ENCODE peak calls at places on chromosome 10, in eight cellular contexts. N is PC-3, J is WTC11, R is fibroblast of mammary gland, Z is fibroblast of the aortic adventitia, A is IMR-90, Y is upper lobe of right lung, B is endothelial cell of umbilical vein. O is an unnamed sample.

GRCh38 chr10:24811906-24812305 is 88.2 kb upstream of the ARHGAP21 start:
- DNase-seq in N (no peak), J (no peak), R (no peak), Z (no peak), A (no peak), Y (no peak), B (peak), O (no peak)

GRCh38 chr10:103451091-103451801 is 924 bp downstream of the CALHM2 start:
- DNase-seq in N (peak), J (no peak), R (peak), Z (peak), A (no peak), Y (peak), B (peak), O (peak)

GRCh38 chr10:116183733-116184447 is 89.1 kb downstream of the GFRA1 start:
- DNase-seq in N (no peak), J (peak), R (peak), Z (no peak), A (peak), Y (no peak), B (no peak), O (peak)

GRCh38 chr10:72889391-72889831 is 4.1 kb upstream of the OIT3 start:
- DNase-seq in N (peak), J (no peak), R (peak), Z (peak), A (peak), Y (no peak), B (peak), O (no peak)

GRCh38 chr10:46544989-46545791 is 11.3 kb downstream of the GPRIN2 start:
- DNase-seq in N (peak), J (peak), R (no peak), Z (peak), A (no peak), Y (peak), B (no peak), O (peak)

GRCh38 chr10:13450078-13450477 is 78.7 kb downstream of the BEND7 start:
- DNase-seq in N (peak), J (no peak), R (peak), Z (peak), A (peak), Y (no peak), B (no peak), O (peak)

GRCh38 chr10:69974551-69975155 is 78.0 kb upstream of the MACROH2A2 start:
- DNase-seq in N (no peak), J (no peak), R (peak), Z (peak), A (peak), Y (no peak), B (no peak), O (peak)

GRCh38 chr10:123459371-123460224 is 206.6 kb upstream of the GPR26 start:
- DNase-seq in N (no peak), J (no peak), R (no peak), Z (no peak), A (no peak), Y (no peak), B (no peak), O (no peak)

GRCh38 chr10:15742831-15743230 is 23.1 kb upstream of the ITGA8 start:
- DNase-seq in N (peak), J (no peak), R (peak), Z (no peak), A (no peak), Y (no peak), B (no peak), O (no peak)

GRCh38 chr10:15333909-15334649 is 37.0 kb downstream of the FAM171A1 start:
- DNase-seq in N (no peak), J (no peak), R (no peak), Z (no peak), A (peak), Y (no peak), B (no peak), O (no peak)

GRCh38 chr10:33087142-33087541 is 129.1 kb upstream of the ITGB1 start:
- DNase-seq in N (no peak), J (no peak), R (no peak), Z (no peak), A (no peak), Y (no peak), B (no peak), O (no peak)

GRCh38 chr10:59655309-59655708 is 54.3 kb downstream of the SLC16A9 start:
- DNase-seq in N (peak), J (no peak), R (peak), Z (peak), A (no peak), Y (no peak), B (peak), O (no peak)

GRCh38 chr10:132198068-132198370 is 11.3 kb downstream of the DPYSL4 start:
- DNase-seq in N (no peak), J (no peak), R (no peak), Z (no peak), A (no peak), Y (no peak), B (no peak), O (no peak)

GRCh38 chr10:98589691-98590090 is 143.0 kb upstream of the HPS1 start:
- DNase-seq in N (no peak), J (no peak), R (peak), Z (no peak), A (no peak), Y (no peak), B (no peak), O (peak)

GRCh38 chr10:116960066-116960465 is 44.9 kb downstream of the SHTN1 start:
- DNase-seq in N (no peak), J (no peak), R (peak), Z (no peak), A (peak), Y (no peak), B (no peak), O (no peak)

GRCh38 chr10:132538031-132538789 is 623 bp downstream of the INPP5A start:
- DNase-seq in N (no peak), J (peak), R (no peak), Z (no peak), A (no peak), Y (peak), B (peak), O (no peak)

GRCh38 chr10:60433684-60434083 is 44.0 kb upstream of the ANK3 start:
- DNase-seq in N (peak), J (no peak), R (peak), Z (peak), A (peak), Y (no peak), B (peak), O (peak)

GRCh38 chr10:72525277-72525676 is 100.6 kb downstream of the MICU1 start:
- DNase-seq in N (peak), J (no peak), R (peak), Z (peak), A (peak), Y (no peak), B (no peak), O (peak)

GRCh38 chr10:26653004-26653403 is 44.5 kb upstream of the PDSS1 start:
- DNase-seq in N (no peak), J (no peak), R (no peak), Z (no peak), A (no peak), Y (no peak), B (no peak), O (no peak)

GRCh38 chr10:26642896-26643653 is 54.4 kb upstream of the PDSS1 start:
- DNase-seq in N (no peak), J (peak), R (no peak), Z (no peak), A (no peak), Y (no peak), B (no peak), O (no peak)

GRCh38 chr10:26650406-26650805 is 47.1 kb upstream of the PDSS1 start:
- DNase-seq in N (no peak), J (no peak), R (no peak), Z (no peak), A (no peak), Y (no peak), B (no peak), O (no peak)

DNA sequence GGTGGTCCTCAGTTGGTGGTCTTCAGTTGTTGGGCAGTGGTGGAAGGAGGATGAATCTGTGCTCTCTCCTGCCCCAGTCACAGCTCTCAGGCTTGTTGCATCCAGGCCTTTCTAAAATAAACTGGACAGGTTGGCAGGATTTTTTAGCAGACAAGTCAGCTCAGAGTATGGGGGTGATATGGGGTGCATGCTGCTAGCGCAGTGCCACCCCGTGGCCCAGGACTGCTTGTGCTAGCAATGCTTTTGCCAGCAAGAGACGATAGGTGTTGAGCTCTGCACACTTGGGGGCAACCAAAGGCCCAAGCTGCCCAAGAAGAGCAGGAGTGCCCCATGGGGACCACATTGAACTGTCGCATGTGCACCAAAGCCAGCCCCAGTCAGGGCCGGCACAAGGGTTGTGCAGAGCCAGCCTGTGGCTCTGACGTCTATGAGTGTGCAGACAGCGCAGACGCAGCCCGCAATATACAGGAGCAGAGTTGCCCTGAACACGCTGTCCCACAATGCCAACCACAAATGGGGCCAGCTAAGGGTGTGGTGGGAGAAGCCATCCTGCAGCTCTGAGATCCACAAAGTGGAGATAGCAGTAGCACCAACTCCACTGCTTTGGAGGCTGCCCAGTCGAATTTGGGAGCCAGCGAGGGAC is 49.8 kb upstream of the PDSS1 start:
- DNase-seq in N (no peak), J (no peak), R (no peak), Z (no peak), A (no peak), Y (no peak), B (no peak), O (no peak)
- TF ChIP-seq CTCF in N (no peak), J (no peak), R (no peak), Z (no peak), A (no peak), Y (no peak), B (no peak), O (peak)

GRCh38 chr10:35928017-35928619 is 286.0 kb upstream of the FZD8 start:
- DNase-seq in N (no peak), J (no peak), R (no peak), Z (no peak), A (no peak), Y (no peak), B (no peak), O (no peak)

GRCh38 chr10:35928760-35929159 is 286.7 kb upstream of the FZD8 start:
- DNase-seq in N (no peak), J (no peak), R (no peak), Z (no peak), A (no peak), Y (no peak), B (no peak), O (no peak)

GRCh38 chr10:35924726-35925125 is 282.6 kb upstream of the FZD8 start:
- DNase-seq in N (no peak), J (no peak), R (no peak), Z (no peak), A (no peak), Y (no peak), B (no peak), O (no peak)

GRCh38 chr10:35921866-35922265 is 279.8 kb upstream of the FZD8 start:
- DNase-seq in N (no peak), J (no peak), R (no peak), Z (no peak), A (no peak), Y (no peak), B (no peak), O (no peak)

DNA sequence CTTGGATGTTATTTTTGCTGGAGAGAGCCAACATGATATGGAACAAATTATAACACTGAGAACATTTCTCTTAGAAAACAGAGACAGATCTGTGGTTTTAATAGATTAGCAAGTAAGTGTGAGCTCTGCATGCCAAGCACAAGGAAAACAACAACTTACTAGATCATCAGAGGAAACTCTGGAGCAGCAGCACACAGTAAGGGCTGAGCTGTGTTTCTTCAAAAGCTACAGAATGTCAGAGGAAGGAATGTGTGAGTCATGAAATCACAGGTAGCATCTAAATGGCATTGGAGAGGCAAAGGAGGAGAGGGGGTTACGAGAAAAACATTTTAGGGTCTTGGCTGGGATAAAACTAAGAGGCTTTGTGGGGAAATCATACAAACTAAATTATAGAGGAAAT is 283.4 kb upstream of the FZD8 start:
- DNase-seq in N (peak), J (no peak), R (no peak), Z (peak), A (no peak), Y (no peak), B (peak), O (no peak)
- TF ChIP-seq CTCF in N (no peak), J (no peak), R (no peak), Z (no peak), A (no peak), Y (no peak), B (no peak), O (no peak)

GRCh38 chr10:99912057-99912456 is 97.7 kb downstream of the DNMBP start:
- DNase-seq in N (no peak), J (no peak), R (peak), Z (no peak), A (no peak), Y (no peak), B (no peak), O (no peak)

GRCh38 chr10:99908512-99908911 is 101.2 kb downstream of the DNMBP start:
- DNase-seq in N (no peak), J (no peak), R (peak), Z (no peak), A (peak), Y (no peak), B (no peak), O (no peak)

GRCh38 chr10:99905971-99906370 is 103.8 kb downstream of the DNMBP start:
- DNase-seq in N (no peak), J (no peak), R (no peak), Z (no peak), A (no peak), Y (no peak), B (no peak), O (no peak)

GRCh38 chr10:99906470-99906869 is 103.3 kb downstream of the DNMBP start:
- DNase-seq in N (no peak), J (no peak), R (peak), Z (peak), A (peak), Y (no peak), B (peak), O (peak)
- TF ChIP-seq CTCF in N (no peak), J (no peak), R (peak), Z (peak), A (peak), Y (no peak), B (peak), O (peak)

DNA sequence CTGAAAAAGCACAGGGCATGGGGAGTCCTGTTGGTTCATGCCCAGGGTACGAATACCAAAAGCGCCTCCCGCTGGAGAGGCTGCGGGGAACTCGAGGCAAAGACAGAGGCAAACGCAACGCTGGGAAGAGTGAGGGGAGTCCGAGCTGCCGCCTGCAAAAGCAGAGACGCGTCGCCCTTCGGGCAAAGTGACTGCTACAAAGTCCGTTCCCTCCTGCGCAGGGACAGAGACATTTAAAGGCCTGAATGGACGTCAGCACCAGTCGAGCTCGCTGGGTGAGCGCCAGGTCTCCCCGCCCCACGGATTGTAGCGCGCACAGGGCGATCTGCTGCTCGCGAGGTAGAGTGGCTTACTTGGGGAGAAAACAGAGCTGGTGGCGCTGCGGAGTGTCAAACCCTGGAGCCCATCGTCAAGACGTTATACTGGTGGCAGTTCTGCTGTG is 732.8 kb downstream of the ZWINT start:
- DNase-seq in N (no peak), J (peak), R (no peak), Z (no peak), A (no peak), Y (peak), B (no peak), O (no peak)
- TF ChIP-seq CTCF in N (no peak), J (no peak), R (no peak), Z (no peak), A (no peak), Y (no peak), B (no peak), O (no peak)

GRCh38 chr10:64091889-64092288 is 570.7 kb downstream of the REEP3 start:
- DNase-seq in N (peak), J (peak), R (no peak), Z (no peak), A (no peak), Y (no peak), B (no peak), O (no peak)
- TF ChIP-seq CTCF in N (peak), J (peak), R (peak), Z (no peak), A (peak), Y (peak), B (no peak), O (no peak)

O was measured in HFFc6.